ENCODE peak calls at places on chromosomes 16 and 17, in five cellular contexts. F, I, B, M and H are unnamed samples.

GRCh38 chr16:55543470-55543869 is 23.0 kb upstream of the CAPNS2 start:
- DNase-seq in F (peak), I (no peak), B (no peak), M (no peak), H (no peak)

GRCh38 chr16:88030498-88030897 is 79.3 kb downstream of the BANP start:
- DNase-seq in I (no peak), F (no peak), B (no peak), M (no peak), H (no peak)

GRCh38 chr17:10105513-10106001 is 92.8 kb downstream of the GAS7 start:
- DNase-seq in I (no peak), M (no peak), F (peak), B (peak), H (peak)

GRCh38 chr17:8893621-8894020 is 26.1 kb upstream of the PIK3R6 start:
- DNase-seq in M (no peak), F (no peak), I (no peak), B (no peak), H (no peak)

GRCh38 chr17:49722066-49722465 is 14.3 kb upstream of the SLC35B1 start:
- DNase-seq in M (no peak), B (no peak), F (no peak), I (no peak), H (no peak)

GRCh38 chr17:6187836-6188235 is 117.7 kb downstream of the WSCD1 start:
- DNase-seq in M (no peak), I (no peak), F (no peak), B (no peak), H (no peak)

GRCh38 chr16:27311449-27311831 is 2.3 kb upstream of the IL4R start:
- DNase-seq in B (no peak), M (no peak), F (peak), I (no peak), H (no peak)

GRCh38 chr17:82665891-82666290 is 17.6 kb upstream of the WDR45B start:
- DNase-seq in M (no peak), F (no peak), I (no peak), B (no peak), H (no peak)

GRCh38 chr17:65175952-65176351 is 38.8 kb downstream of the RGS9 start:
- DNase-seq in I (no peak), F (no peak), M (no peak), B (no peak), H (no peak)

GRCh38 chr16:81238296-81239011 is at the start of gene BCO1:
- DNase-seq in I (no peak), M (no peak), F (peak), B (no peak), H (peak)

GRCh38 chr17:3804503-3804931 is 3.5 kb upstream of the ITGAE start:
- DNase-seq in I (no peak), F (peak), B (no peak), M (no peak), H (no peak)

GRCh38 chr16:71851726-71852125 is 6.0 kb downstream of the ATXN1L start:
- DNase-seq in I (no peak), F (no peak), B (no peak), M (no peak), H (no peak)

GRCh38 chr17:41762391-41762790 is 24.1 kb downstream of the JUP start:
- DNase-seq in B (no peak), F (no peak), M (no peak), I (no peak), H (no peak)

GRCh38 chr17:65711671-65712276 is 150.3 kb upstream of the AXIN2 start:
- DNase-seq in F (no peak), B (no peak), M (no peak), I (no peak), H (no peak)

GRCh38 chr17:3890082-3890892 is 2.6 kb downstream of the CAMKK1 start:
- DNase-seq in M (no peak), F (peak), I (peak), B (peak), H (peak)

GRCh38 chr17:27264068-27264812 is 29.7 kb upstream of the WSB1 start:
- DNase-seq in M (no peak), F (no peak), I (no peak), B (no peak), H (no peak)

GRCh38 chr17:1495265-1495664 is 2.8 kb upstream of the MYO1C start:
- DNase-seq in B (no peak), I (peak), M (no peak), F (no peak), H (no peak)

GRCh38 chr17:235831-236640 is 54.6 kb upstream of the DOC2B start:
- DNase-seq in B (no peak), F (no peak), M (no peak), I (no peak), H (no peak)

GRCh38 chr17:51869387-51869786 is 289.1 kb downstream of the CA10 start:
- DNase-seq in F (no peak), I (no peak), M (no peak), B (peak), H (no peak)

GRCh38 chr16:2197765-2198164 is 1.4 kb upstream of the CASKIN1 start:
- DNase-seq in M (no peak), I (no peak), B (no peak), F (no peak), H (no peak)

GRCh38 chr16:49696414-49697101 is 159.4 kb downstream of the ZNF423 start:
- DNase-seq in B (no peak), M (no peak), I (no peak), F (no peak), H (no peak)

GRCh38 chr16:68000450-68000849 is 1.2 kb upstream of the DPEP2 start:
- DNase-seq in M (no peak), B (no peak), I (no peak), F (no peak), H (no peak)

GRCh38 chr16:30521873-30522641 is 4.3 kb downstream of the ZNF768 start:
- DNase-seq in B (no peak), F (no peak), M (no peak), I (no peak), H (no peak)

GRCh38 chr17:73546121-73546520 is 98.1 kb downstream of the SDK2 start:
- DNase-seq in M (no peak), F (no peak), B (no peak), I (no peak), H (no peak)

GRCh38 chr16:2840914-2841313 is 10.8 kb downstream of the ZG16B start:
- DNase-seq in F (no peak), I (no peak), M (no peak), B (no peak), H (no peak)

GRCh38 chr16:6428861-6429260 is 903.8 kb upstream of the RBFOX1 start:
- DNase-seq in M (no peak), I (no peak), F (no peak), B (no peak), H (no peak)

GRCh38 chr16:63192969-63193368 is 1156.7 kb upstream of the CDH8 start:
- DNase-seq in F (no peak), M (no peak), B (no peak), I (no peak), H (no peak)

GRCh38 chr17:74433421-74434121 is 1.7 kb downstream of the GPRC5C start:
- DNase-seq in B (no peak), I (no peak), F (no peak), M (no peak), H (no peak)

GRCh38 chr16:10552998-10553491 is 27.4 kb downstream of the EMP2 start:
- DNase-seq in F (no peak), M (peak), B (no peak), I (no peak), H (no peak)

GRCh38 chr16:31010539-31010938 is at the start of gene STX1B:
- DNase-seq in M (peak), F (no peak), B (no peak), I (no peak), H (no peak)

GRCh38 chr17:40371261-40371929 is 6.9 kb upstream of the GJD3 start:
- DNase-seq in I (no peak), M (no peak), F (no peak), B (no peak), H (no peak)

GRCh38 chr16:50268352-50268751 is 2.0 kb downstream of the ADCY7 start:
- DNase-seq in M (no peak), I (no peak), B (no peak), F (no peak), H (no peak)

GRCh38 chr17:39745335-39746144 is 7.8 kb downstream of the GRB7 start:
- DNase-seq in F (no peak), M (no peak), B (no peak), I (no peak), H (no peak)

GRCh38 chr16:27642753-27643152 is 92.8 kb downstream of the KATNIP start:
- DNase-seq in I (no peak), M (no peak), B (no peak), F (peak), H (no peak)

GRCh38 chr17:15213381-15214087 is 51.6 kb downstream of the PMP22 start:
- DNase-seq in M (no peak), B (no peak), F (peak), I (no peak), H (no peak)

GRCh38 chr17:51487947-51488346 is 227.6 kb downstream of the UTP18 start:
- DNase-seq in I (no peak), B (no peak), M (no peak), F (no peak), H (no peak)

GRCh38 chr17:41773190-41773588 is 13.3 kb downstream of the JUP start:
- DNase-seq in B (peak), I (peak), M (no peak), F (peak), H (peak)

GRCh38 chr17:70454377-70454776 is 285.0 kb downstream of the KCNJ2 start:
- DNase-seq in B (no peak), F (no peak), I (no peak), M (no peak), H (no peak)